ENCODE peak calls at places on chromosomes 7 and 10, in nine cellular contexts. One of them, this sample, is unnamed.

GRCh38 chr10:116287906-116288501 is 15.0 kb upstream of the GFRA1 start:
- DNase-seq in HCT116: peak; percentile 37
- DNase-seq in H1: no peak
- DNase-seq in SK-N-SH: peak; percentile 60
- DNase-seq in K562: no peak
- DNase-seq in endothelial cell of umbilical vein: peak; percentile 51
- DNase-seq in A549: peak; percentile 50
- DNase-seq in GM12878: no peak
- DNase-seq in HepG2: peak; percentile 18
- DNase-seq in this sample: peak; percentile 56

GRCh38 chr7:98287486-98287959 is 6.0 kb downstream of the BRI3 start:
- DNase-seq in A549: no peak
- DNase-seq in GM12878: no peak
- DNase-seq in H1: peak; percentile 75
- DNase-seq in SK-N-SH: no peak
- DNase-seq in HepG2: peak; percentile 11
- DNase-seq in K562: no peak
- DNase-seq in HCT116: no peak
- DNase-seq in endothelial cell of umbilical vein: no peak
- DNase-seq in this sample: no peak

GRCh38 chr10:120963053-120963533 is 111.9 kb downstream of the WDR11 start:
- DNase-seq in A549: no peak
- DNase-seq in HepG2: no peak
- DNase-seq in SK-N-SH: peak; percentile 38
- DNase-seq in K562: no peak
- DNase-seq in H1: peak; percentile 68
- DNase-seq in endothelial cell of umbilical vein: no peak
- DNase-seq in HCT116: no peak
- DNase-seq in GM12878: no peak
- DNase-seq in this sample: no peak

GRCh38 chr10:98269435-98269912 is 1.5 kb upstream of the LOXL4 start:
- DNase-seq in endothelial cell of umbilical vein: peak; percentile 43
- DNase-seq in HepG2: peak; percentile 83
- DNase-seq in HCT116: peak; percentile 79
- DNase-seq in GM12878: no peak
- DNase-seq in K562: no peak
- DNase-seq in A549: peak; percentile 68
- DNase-seq in SK-N-SH: peak; percentile 56
- DNase-seq in H1: no peak
- DNase-seq in this sample: no peak

GRCh38 chr7:39595102-39595620 is 28.2 kb upstream of the RALA start:
- DNase-seq in HepG2: peak; percentile 16
- DNase-seq in HCT116: no peak
- DNase-seq in SK-N-SH: no peak
- DNase-seq in A549: no peak
- DNase-seq in K562: no peak
- DNase-seq in endothelial cell of umbilical vein: peak; percentile 97
- DNase-seq in GM12878: no peak
- DNase-seq in H1: no peak
- DNase-seq in this sample: no peak

GRCh38 chr7:157654350-157654749 is 317.5 kb downstream of the DNAJB6 start:
- DNase-seq in endothelial cell of umbilical vein: no peak
- DNase-seq in H1: no peak
- DNase-seq in GM12878: no peak
- DNase-seq in HCT116: no peak
- DNase-seq in K562: no peak
- DNase-seq in A549: no peak
- DNase-seq in SK-N-SH: peak; percentile 23
- DNase-seq in HepG2: no peak
- DNase-seq in this sample: no peak

GRCh38 chr10:103355906-103356599 is 5.1 kb upstream of the PCGF6 start:
- DNase-seq in A549: no peak
- DNase-seq in K562: no peak
- DNase-seq in HepG2: no peak
- DNase-seq in endothelial cell of umbilical vein: no peak
- DNase-seq in H1: no peak
- DNase-seq in GM12878: no peak
- DNase-seq in SK-N-SH: no peak
- DNase-seq in HCT116: no peak
- DNase-seq in this sample: no peak

GRCh38 chr10:88881335-88881734 is 1.3 kb downstream of the STAMBPL1 start:
- DNase-seq in endothelial cell of umbilical vein: peak; percentile 17
- DNase-seq in A549: no peak
- DNase-seq in HCT116: no peak
- DNase-seq in SK-N-SH: peak; percentile 20
- DNase-seq in H1: no peak
- DNase-seq in HepG2: no peak
- DNase-seq in K562: no peak
- DNase-seq in GM12878: no peak
- DNase-seq in this sample: peak; percentile 25

GRCh38 chr10:68142761-68143160 is 33.5 kb downstream of the MYPN start:
- DNase-seq in SK-N-SH: no peak
- DNase-seq in K562: no peak
- DNase-seq in HepG2: no peak
- DNase-seq in HCT116: no peak
- DNase-seq in GM12878: no peak
- DNase-seq in A549: no peak
- DNase-seq in H1: no peak
- DNase-seq in endothelial cell of umbilical vein: peak; percentile 55
- DNase-seq in this sample: no peak

GRCh38 chr10:79437111-79437814 is 8.2 kb downstream of the ZCCHC24 start:
- DNase-seq in SK-N-SH: no peak
- DNase-seq in HCT116: no peak
- DNase-seq in A549: no peak
- DNase-seq in GM12878: no peak
- DNase-seq in H1: no peak
- DNase-seq in K562: no peak
- DNase-seq in HepG2: no peak
- DNase-seq in endothelial cell of umbilical vein: no peak
- DNase-seq in this sample: no peak

GRCh38 chr7:50653997-50654425 is 88.8 kb upstream of the DDC start:
- DNase-seq in H1: peak; percentile 39
- DNase-seq in SK-N-SH: no peak
- DNase-seq in A549: no peak
- DNase-seq in endothelial cell of umbilical vein: no peak
- DNase-seq in GM12878: no peak
- DNase-seq in K562: no peak
- DNase-seq in HepG2: no peak
- DNase-seq in HCT116: no peak
- DNase-seq in this sample: no peak

GRCh38 chr7:68038621-68039314 is 1042.1 kb downstream of the TYW1 start:
- DNase-seq in endothelial cell of umbilical vein: no peak
- DNase-seq in GM12878: no peak
- DNase-seq in K562: no peak
- DNase-seq in HCT116: no peak
- DNase-seq in HepG2: peak; percentile 20
- DNase-seq in SK-N-SH: no peak
- DNase-seq in A549: peak; percentile 85
- DNase-seq in H1: no peak
- DNase-seq in this sample: no peak

GRCh38 chr7:155009570-155010157 is 6.7 kb upstream of the PAXIP1 start:
- DNase-seq in SK-N-SH: peak; percentile 37
- DNase-seq in H1: no peak
- DNase-seq in HepG2: peak; percentile 18
- DNase-seq in K562: peak; percentile 44
- DNase-seq in GM12878: no peak
- DNase-seq in HCT116: peak; percentile 27
- DNase-seq in endothelial cell of umbilical vein: peak; percentile 22
- DNase-seq in A549: peak; percentile 38
- DNase-seq in this sample: peak; percentile 60

GRCh38 chr7:417625-417889 is 102.1 kb downstream of the PDGFA start:
- DNase-seq in K562: no peak
- DNase-seq in HepG2: no peak
- DNase-seq in SK-N-SH: no peak
- DNase-seq in A549: no peak
- DNase-seq in GM12878: no peak
- DNase-seq in endothelial cell of umbilical vein: no peak
- DNase-seq in H1: no peak
- DNase-seq in HCT116: no peak
- DNase-seq in this sample: no peak

GRCh38 chr10:27685686-27686085 is 59.9 kb downstream of the MKX start:
- DNase-seq in K562: no peak
- DNase-seq in HCT116: no peak
- DNase-seq in A549: no peak
- DNase-seq in GM12878: no peak
- DNase-seq in SK-N-SH: no peak
- DNase-seq in endothelial cell of umbilical vein: no peak
- DNase-seq in H1: no peak
- DNase-seq in HepG2: no peak
- DNase-seq in this sample: no peak

GRCh38 chr10:11018830-11019692 is 1.4 kb downstream of the CELF2 start:
- DNase-seq in H1: no peak
- DNase-seq in SK-N-SH: no peak
- DNase-seq in endothelial cell of umbilical vein: peak; percentile 49
- DNase-seq in HCT116: no peak
- DNase-seq in HepG2: no peak
- DNase-seq in A549: no peak
- DNase-seq in K562: no peak
- DNase-seq in GM12878: no peak
- DNase-seq in this sample: no peak

GRCh38 chr10:11023009-11023408 is 5.3 kb downstream of the CELF2 start:
- DNase-seq in GM12878: peak; percentile 1
- DNase-seq in K562: no peak
- DNase-seq in endothelial cell of umbilical vein: no peak
- DNase-seq in H1: no peak
- DNase-seq in HepG2: no peak
- DNase-seq in HCT116: no peak
- DNase-seq in SK-N-SH: no peak
- DNase-seq in A549: no peak
- DNase-seq in this sample: no peak

GRCh38 chr10:11018426-11018818 is 750 bp downstream of the CELF2 start:
- DNase-seq in HCT116: no peak
- DNase-seq in K562: no peak
- DNase-seq in endothelial cell of umbilical vein: no peak
- DNase-seq in H1: no peak
- DNase-seq in HepG2: no peak
- DNase-seq in GM12878: no peak
- DNase-seq in A549: no peak
- DNase-seq in SK-N-SH: no peak
- DNase-seq in this sample: no peak

GRCh38 chr10:11017575-11018425 is at the start of gene CELF2:
- DNase-seq in K562: peak; percentile 13
- DNase-seq in GM12878: no peak
- DNase-seq in endothelial cell of umbilical vein: peak; percentile 64
- DNase-seq in SK-N-SH: peak; percentile 67
- DNase-seq in HCT116: no peak
- DNase-seq in H1: peak; percentile 87
- DNase-seq in A549: no peak
- DNase-seq in HepG2: no peak
- DNase-seq in this sample: no peak

GRCh38 chr10:11020026-11020820 is 2.6 kb downstream of the CELF2 start:
- DNase-seq in endothelial cell of umbilical vein: no peak
- DNase-seq in SK-N-SH: no peak
- DNase-seq in A549: no peak
- DNase-seq in HepG2: no peak
- DNase-seq in GM12878: no peak
- DNase-seq in H1: no peak
- DNase-seq in K562: no peak
- DNase-seq in HCT116: no peak
- DNase-seq in this sample: no peak
- H3K4me3 ChIP-seq in endothelial cell of umbilical vein: no peak overlapping the region
- H3K4me3 ChIP-seq in SK-N-SH: no peak overlapping the region
- H3K4me3 ChIP-seq in A549: no peak overlapping the region
- H3K4me3 ChIP-seq in HepG2: no peak overlapping the region
- H3K4me3 ChIP-seq in GM12878: no peak overlapping the region
- H3K4me3 ChIP-seq in H1: no peak overlapping the region
- H3K4me3 ChIP-seq in K562: no peak overlapping the region
- H3K4me3 ChIP-seq in HCT116: no peak overlapping the region
- H3K4me3 ChIP-seq in this sample: no peak overlapping the region

GRCh38 chr7:11524476-11525398 is 307.3 kb downstream of the THSD7A start:
- DNase-seq in GM12878: no peak
- DNase-seq in H1: no peak
- DNase-seq in HepG2: no peak
- DNase-seq in SK-N-SH: no peak
- DNase-seq in K562: no peak
- DNase-seq in endothelial cell of umbilical vein: no peak
- DNase-seq in A549: no peak
- DNase-seq in HCT116: no peak
- DNase-seq in this sample: no peak
- TF ChIP-seq MAX in GM12878: no peak
- TF ChIP-seq MAX in H1: no peak
- TF ChIP-seq MAX in HepG2: no peak
- TF ChIP-seq MAX in SK-N-SH: no peak
- TF ChIP-seq MAX in K562: no peak
- TF ChIP-seq MAX in endothelial cell of umbilical vein: no peak
- TF ChIP-seq MAX in A549: no peak
- TF ChIP-seq MAX in HCT116: no peak
- TF ChIP-seq MAX in this sample: no peak

GRCh38 chr7:100968650-100969049 is 715 bp upstream of the MUC12 start:
- DNase-seq in HepG2: no peak
- DNase-seq in K562: peak; percentile 11
- DNase-seq in GM12878: no peak
- DNase-seq in H1: no peak
- DNase-seq in A549: no peak
- DNase-seq in SK-N-SH: no peak
- DNase-seq in HCT116: no peak
- DNase-seq in endothelial cell of umbilical vein: no peak
- DNase-seq in this sample: no peak
- H3K4me3 ChIP-seq in HepG2: no peak overlapping the region
- H3K4me3 ChIP-seq in K562: no peak overlapping the region
- H3K4me3 ChIP-seq in GM12878: no peak overlapping the region
- H3K4me3 ChIP-seq in H1: no peak overlapping the region
- H3K4me3 ChIP-seq in A549: no peak overlapping the region
- H3K4me3 ChIP-seq in SK-N-SH: no peak overlapping the region
- H3K4me3 ChIP-seq in HCT116: no peak overlapping the region
- H3K4me3 ChIP-seq in endothelial cell of umbilical vein: no peak overlapping the region
- H3K4me3 ChIP-seq in this sample: no peak overlapping the region

GRCh38 chr7:79405368-79405767 is 48.1 kb downstream of the MAGI2 start:
- DNase-seq in HepG2: peak; percentile 45
- DNase-seq in A549: no peak
- DNase-seq in H1: no peak
- DNase-seq in K562: no peak
- DNase-seq in HCT116: no peak
- DNase-seq in SK-N-SH: no peak
- DNase-seq in GM12878: no peak
- DNase-seq in endothelial cell of umbilical vein: no peak
- DNase-seq in this sample: no peak

GRCh38 chr7:79403879-79404278 is 49.6 kb downstream of the MAGI2 start:
- DNase-seq in HepG2: no peak
- DNase-seq in endothelial cell of umbilical vein: no peak
- DNase-seq in K562: no peak
- DNase-seq in GM12878: no peak
- DNase-seq in SK-N-SH: no peak
- DNase-seq in A549: no peak
- DNase-seq in H1: no peak
- DNase-seq in HCT116: no peak
- DNase-seq in this sample: no peak

GRCh38 chr7:79406371-79406770 is 47.1 kb downstream of the MAGI2 start:
- DNase-seq in H1: no peak
- DNase-seq in A549: no peak
- DNase-seq in SK-N-SH: no peak
- DNase-seq in GM12878: no peak
- DNase-seq in HCT116: no peak
- DNase-seq in endothelial cell of umbilical vein: peak; percentile 27
- DNase-seq in K562: no peak
- DNase-seq in HepG2: peak; percentile 3
- DNase-seq in this sample: no peak

GRCh38 chr7:79410345-79410744 is 43.1 kb downstream of the MAGI2 start:
- DNase-seq in HepG2: no peak
- DNase-seq in GM12878: no peak
- DNase-seq in HCT116: no peak
- DNase-seq in H1: no peak
- DNase-seq in K562: no peak
- DNase-seq in A549: no peak
- DNase-seq in endothelial cell of umbilical vein: no peak
- DNase-seq in SK-N-SH: no peak
- DNase-seq in this sample: no peak

GRCh38 chr7:79407351-79407750 is 46.1 kb downstream of the MAGI2 start:
- DNase-seq in K562: no peak
- DNase-seq in HepG2: no peak
- DNase-seq in HCT116: no peak
- DNase-seq in H1: no peak
- DNase-seq in A549: no peak
- DNase-seq in endothelial cell of umbilical vein: no peak
- DNase-seq in SK-N-SH: no peak
- DNase-seq in GM12878: no peak
- DNase-seq in this sample: no peak
- TF ChIP-seq MAX in K562: no peak
- TF ChIP-seq MAX in HepG2: no peak
- TF ChIP-seq MAX in HCT116: no peak
- TF ChIP-seq MAX in H1: no peak
- TF ChIP-seq MAX in A549: no peak
- TF ChIP-seq MAX in endothelial cell of umbilical vein: no peak
- TF ChIP-seq MAX in SK-N-SH: no peak
- TF ChIP-seq MAX in GM12878: no peak
- TF ChIP-seq MAX in this sample: no peak